ENCODE peak calls at places on chromosomes 7 and 10, in ten cellular contexts. E is breast epithelium, N is kidney, G is foreskin fibroblast, L is cardiac fibroblast, I is upper lobe of right lung, K is body of pancreas, V is prostate gland, U is left ventricle myocardium inferior, Z is transverse colon. W is an unnamed sample.

GRCh38 chr7:127391591-127392181 is 822 bp downstream of the ZNF800 start:
- DNase-seq in U (no peak), G (peak; percentile 23), N (peak; percentile 77), I (peak; percentile 79), Z (peak; percentile 53), E (no peak), V (peak; percentile 4), K (peak; percentile 28), L (peak; percentile 47), W (no peak)

GRCh38 chr10:121734517-121735137 is 136.4 kb upstream of the FGFR2 start:
- DNase-seq in L (peak; percentile 28), I (no peak), V (no peak), N (no peak), U (no peak), E (no peak), K (peak; percentile 26), Z (no peak), G (no peak), W (no peak)

GRCh38 chr7:157987906-157988305 is 599.7 kb downstream of the PTPRN2 start:
- DNase-seq in Z (no peak), V (no peak), L (no peak), N (peak; percentile 32), K (no peak), G (no peak), U (no peak), I (peak; percentile 22), E (no peak), W (no peak)

GRCh38 chr10:75269605-75270004 is 33.8 kb upstream of the COMTD1 start:
- DNase-seq in E (no peak), K (peak; percentile 4), I (no peak), N (no peak), L (no peak), V (no peak), U (no peak), Z (no peak), G (no peak), W (no peak)

GRCh38 chr10:62748386-62748785 is 56.1 kb upstream of the ADO start:
- DNase-seq in E (no peak), G (no peak), I (no peak), N (no peak), V (no peak), L (no peak), U (no peak), Z (no peak), K (no peak), W (no peak)

GRCh38 chr7:112448891-112449290 is 1.4 kb upstream of the IFRD1 start:
- DNase-seq in E (no peak), V (no peak), I (no peak), N (no peak), Z (no peak), K (no peak), L (no peak), U (no peak), G (no peak), W (no peak)

GRCh38 chr7:42104231-42104630 is 132.8 kb downstream of the GLI3 start:
- DNase-seq in E (no peak), V (no peak), G (no peak), Z (no peak), N (no peak), K (no peak), I (no peak), U (no peak), L (no peak), W (no peak)

GRCh38 chr10:118287076-118287806 is 54.9 kb downstream of the FAM204A start:
- DNase-seq in V (no peak), K (no peak), Z (no peak), L (no peak), N (no peak), U (no peak), G (no peak), I (no peak), E (no peak), W (no peak)

GRCh38 chr7:128962837-128963236 is 25.1 kb downstream of the IRF5 start:
- DNase-seq in N (no peak), Z (no peak), G (no peak), L (no peak), I (no peak), E (no peak), U (no peak), V (no peak), K (no peak), W (no peak)

GRCh38 chr10:21722209-21722608 is 188.2 kb downstream of the MLLT10 start:
- DNase-seq in V (no peak), G (no peak), L (no peak), U (no peak), E (no peak), K (no peak), I (no peak), N (no peak), Z (no peak), W (no peak)

GRCh38 chr10:3588346-3588745 is 196.7 kb downstream of the KLF6 start:
- DNase-seq in G (no peak), N (no peak), L (no peak), K (no peak), V (no peak), Z (no peak), E (no peak), U (no peak), I (no peak), W (no peak)

GRCh38 chr7:111063166-111063565 is 27.8 kb upstream of the LRRN3 start:
- DNase-seq in L (no peak), G (no peak), I (no peak), Z (no peak), V (no peak), U (no peak), N (no peak), K (no peak), E (no peak), W (no peak)

GRCh38 chr7:111071556-111071955 is 19.4 kb upstream of the LRRN3 start:
- DNase-seq in V (no peak), I (no peak), Z (no peak), N (no peak), U (no peak), G (no peak), E (no peak), L (no peak), K (no peak), W (no peak)

GRCh38 chr7:111067682-111068081 is 23.2 kb upstream of the LRRN3 start:
- DNase-seq in I (no peak), N (no peak), V (no peak), L (no peak), E (no peak), Z (no peak), G (no peak), U (no peak), K (no peak), W (no peak)

GRCh38 chr7:111067251-111067650 is 23.7 kb upstream of the LRRN3 start:
- DNase-seq in I (no peak), L (no peak), U (no peak), N (no peak), K (no peak), Z (no peak), V (no peak), E (no peak), G (no peak), W (no peak)

DNA sequence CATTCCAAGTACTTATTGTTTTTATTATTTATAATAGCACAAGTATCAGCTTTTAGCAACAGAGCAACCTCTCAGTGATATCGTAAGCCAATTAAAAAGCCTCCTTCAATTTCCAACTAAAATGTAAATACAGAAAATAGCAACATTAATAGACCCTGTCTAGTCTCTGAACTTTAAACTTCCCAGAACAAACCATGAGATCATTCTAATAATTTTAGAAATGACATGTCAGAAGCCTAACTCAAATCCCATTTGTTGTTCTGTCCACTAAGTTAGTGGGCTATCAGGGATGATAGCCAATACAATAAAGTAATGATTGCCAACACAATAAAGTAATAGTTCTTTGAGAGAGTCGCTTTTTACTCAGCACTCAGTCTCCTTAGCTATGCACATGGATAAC is 22.3 kb upstream of the LRRN3 start:
- DNase-seq in L (no peak), Z (no peak), I (no peak), U (no peak), K (no peak), E (no peak), N (no peak), G (no peak), V (no peak), W (no peak)
- H3K4me3 ChIP-seq in L (no peak overlapping the region), Z (no peak overlapping the region), I (no peak overlapping the region), U (no peak overlapping the region), K (no peak overlapping the region), E (no peak overlapping the region), N (no peak overlapping the region), G (no peak overlapping the region), V (no peak overlapping the region), W (no peak overlapping the region)

DNA sequence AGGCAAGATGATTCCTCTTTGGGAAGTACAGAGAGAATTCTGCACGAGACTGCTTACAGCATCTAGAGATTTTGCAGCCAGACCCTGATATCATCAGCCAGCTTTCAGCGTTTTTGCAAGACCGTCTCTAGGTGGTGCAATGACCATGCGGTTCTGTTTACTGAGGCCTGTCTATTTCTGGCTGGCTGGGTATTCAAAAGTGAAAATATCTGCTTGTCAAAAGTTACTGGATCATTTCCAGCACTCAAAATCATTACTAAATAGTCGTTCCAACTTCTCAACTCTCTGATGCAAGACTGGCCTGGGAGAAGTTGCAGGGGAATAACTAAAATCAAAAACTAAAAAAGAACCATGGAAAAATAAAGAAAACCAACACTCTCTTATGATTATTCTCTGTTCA is 240.1 kb downstream of the ELMO1 start:
- DNase-seq in G (peak; percentile 20), E (no peak), V (peak; percentile 30), N (no peak), L (peak; percentile 95), K (peak; percentile 55), U (peak; percentile 44), Z (peak; percentile 54), I (no peak), W (peak; percentile 63)
- TF ChIP-seq CTCF in G (peak; percentile 47), E (no peak), V (peak; percentile 59), N (peak; percentile 75), L (peak; percentile 28), K (no peak), U (peak; percentile 69), Z (peak; percentile 36), I (peak; percentile 50), W (peak; percentile 38)

GRCh38 chr7:7761974-7762769 is 43.8 kb upstream of the RPA3 start:
- DNase-seq in V (no peak), Z (no peak), E (no peak), N (no peak), L (peak; percentile 58), I (no peak), G (peak; percentile 50), K (no peak), U (no peak), W (no peak)
- H3K4me3 ChIP-seq in V (peak overlapping the region; percentile 25), Z (peak overlapping the region; percentile 36), E (peak overlapping the region; percentile 32), N (peak overlapping the region; percentile 74), L (peak overlapping the region; percentile 47), I (peak overlapping the region; percentile 50), G (peak overlapping the region; percentile 34), K (no peak overlapping the region), U (peak overlapping the region; percentile 62), W (peak overlapping the region; percentile 36)

DNA sequence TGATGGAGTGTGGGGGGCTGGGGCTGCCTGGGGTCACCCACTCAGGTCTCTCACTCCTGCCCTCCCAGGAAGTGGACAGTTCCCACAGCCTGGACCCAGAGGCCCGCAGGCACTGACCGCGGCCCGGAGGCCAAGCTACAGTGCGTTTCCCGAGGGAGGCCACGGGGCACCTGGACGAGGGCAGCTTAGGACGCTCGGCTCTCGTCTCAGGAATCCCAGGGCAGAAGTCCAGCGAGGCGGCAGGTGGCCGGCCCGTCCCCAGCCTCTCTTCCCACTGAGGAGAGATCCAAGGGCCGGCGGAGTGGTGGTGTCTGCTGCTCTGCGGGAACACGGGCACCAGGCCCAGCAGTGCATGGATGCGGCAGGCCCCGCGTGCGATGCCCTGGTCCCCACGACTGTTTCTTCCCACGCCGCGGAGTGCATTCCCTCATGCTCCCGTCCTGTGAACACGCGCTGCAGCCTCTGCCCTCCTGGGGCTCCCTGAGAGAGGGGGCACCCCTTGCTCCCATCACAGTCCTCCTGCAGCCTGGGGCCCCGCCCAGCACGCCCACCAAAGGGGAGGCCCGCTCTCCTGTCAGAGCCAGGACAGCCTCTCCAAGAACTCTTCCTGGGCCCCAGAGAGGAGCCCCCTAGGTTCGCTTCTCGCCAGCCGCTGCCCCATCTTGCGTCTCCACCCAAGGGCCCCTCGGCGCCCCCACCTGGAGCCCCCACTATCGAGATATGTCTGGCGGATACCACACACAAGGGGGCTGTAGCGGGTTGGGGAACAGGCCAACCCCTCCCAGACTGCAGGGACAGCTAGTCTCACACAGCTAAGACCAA is 24.3 kb upstream of the GPR146 start:
- DNase-seq in I (no peak), L (no peak), E (no peak), U (no peak), N (peak; percentile 67), Z (no peak), K (no peak), G (no peak), V (no peak), W (no peak)
- TF ChIP-seq CTCF in I (no peak), L (no peak), E (no peak), U (no peak), N (no peak), Z (no peak), K (no peak), G (no peak), V (no peak), W (no peak)

W was measured in AG09309.